ENCODE peak calls at places on chromosome X, in seven cellular contexts. U is H9, A is neuronal stem cell, Y is IMR-90, T is mesenchymal stem cell, S is trophoblast cell, K is H1. O is an unnamed sample.

GRCh38 chrX:45852884-45853283 is 652.2 kb upstream of the DIPK2B start:
- DNase-seq in U (no peak), T (peak; percentile 27), Y (no peak), S (no peak), A (no peak), K (no peak), O (peak; percentile 37)

GRCh38 chrX:108439434-108439883 is at the start of gene COL4A5:
- DNase-seq in Y (peak; percentile 80), K (peak; percentile 50), A (peak; percentile 72), S (peak; percentile 42), T (peak; percentile 91), U (peak; percentile 79), O (peak; percentile 95)

GRCh38 chrX:123884809-123885408 is 25.1 kb downstream of the XIAP start:
- DNase-seq in A (peak; percentile 5), K (no peak), S (peak; percentile 73), U (no peak), T (peak; percentile 48), Y (peak; percentile 52), O (peak; percentile 37)

GRCh38 chrX:107773206-107773605 is 2.4 kb downstream of the TSC22D3 start:
- DNase-seq in S (no peak), K (no peak), U (peak; percentile 59), T (no peak), Y (no peak), A (no peak), O (peak; percentile 66)

GRCh38 chrX:71669492-71669891 is 2.1 kb downstream of the LOC101059915 start:
- DNase-seq in T (no peak), A (no peak), K (no peak), Y (no peak), U (no peak), S (no peak), O (no peak)

GRCh38 chrX:73822775-73823174 is 259.8 kb downstream of the CHIC1 start:
- DNase-seq in S (no peak), K (no peak), Y (no peak), T (no peak), A (no peak), U (no peak), O (no peak)

GRCh38 chrX:85993539-85994197 is 53.7 kb downstream of the CHM start:
- DNase-seq in S (no peak), K (no peak), Y (peak; percentile 27), A (no peak), U (no peak), T (peak; percentile 24), O (no peak)

GRCh38 chrX:1239681-1240142 is 27.3 kb upstream of the CRLF2 start:
- DNase-seq in Y (no peak), U (no peak), A (no peak), K (no peak), T (no peak), S (peak; percentile 51), O (no peak)

GRCh38 chrX:42289492-42290385 is 366.4 kb upstream of the CASK start:
- DNase-seq in U (no peak), Y (no peak), S (no peak), T (no peak), K (no peak), A (no peak), O (no peak)

GRCh38 chrX:10360121-10360520 is 203.3 kb downstream of the CLCN4 start:
- DNase-seq in S (no peak), Y (peak; percentile 6), T (no peak), A (no peak), K (no peak), U (peak; percentile 26), O (no peak)

GRCh38 chrX:47620303-47620685 is 637 bp upstream of the SYN1 start:
- DNase-seq in Y (no peak), S (no peak), A (no peak), K (no peak), U (no peak), T (no peak), O (no peak)

GRCh38 chrX:47619486-47620302 is at the start of gene SYN1:
- DNase-seq in A (peak; percentile 79), T (peak; percentile 71), U (peak; percentile 79), Y (peak; percentile 74), K (peak; percentile 87), S (peak; percentile 46), O (peak; percentile 82)

GRCh38 chrX:47623540-47624027 is 3.9 kb upstream of the SYN1 start:
- DNase-seq in S (peak; percentile 35), T (peak; percentile 77), U (peak; percentile 94), A (peak; percentile 56), Y (peak; percentile 76), K (peak; percentile 76), O (peak; percentile 91)

GRCh38 chrX:47618923-47619485 is 653 bp downstream of the SYN1 start:
- DNase-seq in U (no peak), A (no peak), T (no peak), K (no peak), Y (no peak), S (no peak), O (no peak)

GRCh38 chrX:47621851-47622250 is 2.2 kb upstream of the SYN1 start:
- DNase-seq in U (no peak), A (no peak), Y (no peak), K (no peak), T (no peak), S (no peak), O (no peak)
- H3K4ac ChIP-seq in U (no peak overlapping the region), A (no peak overlapping the region), Y (no peak overlapping the region), K (no peak overlapping the region), T (no peak overlapping the region), S (no peak overlapping the region), O (no peak overlapping the region)

GRCh38 chrX:111876646-111877045 is 665 bp downstream of the TRPC5OS start:
- DNase-seq in K (no peak), Y (no peak), T (no peak), U (no peak), A (no peak), S (no peak), O (no peak)

GRCh38 chrX:111875881-111876280 is at the start of gene TRPC5OS:
- DNase-seq in U (no peak), A (no peak), K (no peak), T (no peak), Y (no peak), S (no peak), O (no peak)

GRCh38 chrX:111881715-111882114 is 5.7 kb downstream of the TRPC5OS start:
- DNase-seq in U (no peak), T (no peak), K (no peak), S (no peak), A (no peak), Y (no peak), O (no peak)

GRCh38 chrX:111877681-111878080 is 1.7 kb downstream of the TRPC5OS start:
- DNase-seq in Y (no peak), K (no peak), S (no peak), U (no peak), T (no peak), A (no peak), O (no peak)

GRCh38 chrX:111880735-111881134 is 4.8 kb downstream of the TRPC5OS start:
- DNase-seq in U (no peak), K (no peak), Y (no peak), S (no peak), A (no peak), T (no peak), O (no peak)
- H3K18ac ChIP-seq in U (no peak overlapping the region), K (no peak overlapping the region), Y (no peak overlapping the region), S (no peak overlapping the region), A (no peak overlapping the region), T (no peak overlapping the region), O (no peak overlapping the region)

DNA sequence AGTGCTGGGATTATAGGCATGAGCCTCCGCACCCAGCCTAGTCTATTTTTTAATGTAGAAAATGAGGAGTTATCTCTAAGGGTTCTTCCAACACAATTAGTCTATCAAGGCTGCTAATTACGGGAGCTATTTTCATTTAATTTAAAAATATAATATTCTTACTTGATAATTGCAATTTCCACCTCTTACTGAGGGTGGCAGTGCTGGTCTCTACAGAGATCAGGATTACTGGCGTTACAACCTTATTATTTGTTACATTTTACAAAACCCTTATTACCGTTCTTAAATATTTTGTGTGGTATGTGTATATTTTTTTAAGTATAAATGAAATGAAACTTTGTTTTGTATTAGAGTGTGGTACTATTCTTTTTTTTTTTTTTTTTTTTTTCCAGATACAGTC is 17.6 kb upstream of the GK start:
- DNase-seq in U (no peak), S (peak; percentile 32), Y (peak; percentile 32), K (no peak), A (no peak), T (no peak), O (no peak)
- H3K4ac ChIP-seq in U (no peak overlapping the region), S (no peak overlapping the region), Y (no peak overlapping the region), K (no peak overlapping the region), A (no peak overlapping the region), T (no peak overlapping the region), O (no peak overlapping the region)

GRCh38 chrX:38985945-38986344 is 184.7 kb downstream of the MID1IP1 start:
- DNase-seq in A (no peak), U (no peak), Y (no peak), T (no peak), S (no peak), K (no peak), O (no peak)

GRCh38 chrX:38982370-38982769 is 181.1 kb downstream of the MID1IP1 start:
- DNase-seq in S (no peak), A (no peak), U (no peak), K (no peak), T (no peak), Y (no peak), O (no peak)

GRCh38 chrX:38985375-38985774 is 184.1 kb downstream of the MID1IP1 start:
- DNase-seq in S (peak; percentile 39), U (no peak), K (no peak), T (no peak), A (no peak), Y (peak; percentile 11), O (peak; percentile 37)

GRCh38 chrX:38986586-38986985 is 185.3 kb downstream of the MID1IP1 start:
- DNase-seq in S (no peak), K (no peak), Y (no peak), T (no peak), U (peak; percentile 33), A (no peak), O (peak; percentile 44)

DNA sequence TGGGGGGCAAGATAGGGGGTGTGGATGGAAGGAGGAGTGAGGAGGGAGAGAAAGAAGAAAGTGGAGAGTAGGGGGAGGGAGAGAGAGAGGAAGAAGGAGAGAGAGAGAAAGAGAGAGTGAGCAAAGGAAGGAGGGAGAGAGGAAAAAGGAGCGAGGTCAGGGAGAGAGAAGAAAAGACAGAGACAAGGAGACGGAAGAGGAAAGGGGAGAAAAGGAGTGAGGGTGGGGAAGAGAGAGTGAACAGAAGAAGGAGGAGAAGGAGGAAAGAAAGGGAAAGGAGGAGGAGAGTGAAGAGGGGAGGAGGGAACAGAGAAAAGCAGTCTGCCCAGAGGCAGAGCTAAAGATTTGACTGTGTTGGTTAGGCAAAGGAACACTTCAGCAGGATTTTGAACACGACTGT is 181.6 kb downstream of the MID1IP1 start:
- DNase-seq in T (no peak), S (no peak), U (no peak), A (no peak), Y (no peak), K (no peak), O (no peak)
- H3K18ac ChIP-seq in T (no peak overlapping the region), S (no peak overlapping the region), U (no peak overlapping the region), A (no peak overlapping the region), Y (no peak overlapping the region), K (no peak overlapping the region), O (no peak overlapping the region)

O was measured in mesendoderm.